ENCODE peak calls at places on chromosomes 11 and 22, in four cellular contexts. F is GM12878, Y is K562, A is HL-60. P is an unnamed sample.

GRCh38 chr11:66228521-66228920 is 39.9 kb upstream of the RAB1B start:
- DNase-seq in F (no peak), Y (no peak), A (no peak), P (no peak)

GRCh38 chr11:46890665-46891064 is 27.7 kb downstream of the LRP4 start:
- DNase-seq in F (no peak), Y (no peak), A (no peak), P (no peak)

GRCh38 chr11:16863382-16863781 is 124.9 kb downstream of the C11orf58 start:
- DNase-seq in F (no peak), Y (no peak), A (no peak), P (no peak)

GRCh38 chr22:22245935-22246525 is 1.4 kb downstream of the VPREB1 start:
- DNase-seq in F (no peak), Y (no peak), A (no peak), P (no peak)

GRCh38 chr22:20226760-20227350 is 41.3 kb downstream of the RTN4R start:
- DNase-seq in F (no peak), Y (no peak), A (no peak), P (no peak)

GRCh38 chr11:96714689-96715088 is 324.9 kb downstream of the JRKL start:
- DNase-seq in F (no peak), Y (no peak), A (no peak), P (no peak)

GRCh38 chr11:59207988-59208432 is 4.7 kb downstream of the MPEG1 start:
- DNase-seq in F (peak; percentile 89), Y (peak; percentile 42), A (no peak), P (no peak)

GRCh38 chr11:77793972-77794371 is 26.6 kb downstream of the RSF1 start:
- DNase-seq in F (no peak), Y (no peak), A (no peak), P (no peak)

GRCh38 chr22:47380692-47381091 is 618.2 kb downstream of the TBC1D22A start:
- DNase-seq in F (no peak), Y (no peak), A (no peak), P (no peak)

GRCh38 chr11:128786507-128786906 is 80.6 kb downstream of the KCNJ1 start:
- DNase-seq in F (no peak), Y (no peak), A (no peak), P (no peak)

GRCh38 chr11:35040221-35040942 is 98.6 kb upstream of the CD44 start:
- DNase-seq in F (peak; percentile 84), Y (no peak), A (peak; percentile 50), P (no peak)

GRCh38 chr11:33478111-33478573 is 221.0 kb downstream of the HIPK3 start:
- DNase-seq in F (peak; percentile 12), Y (no peak), A (no peak), P (no peak)

GRCh38 chr11:62391642-62392425 is 27.0 kb upstream of the SCGB1A1 start:
- DNase-seq in F (no peak), Y (peak; percentile 13), A (no peak), P (no peak)

GRCh38 chr22:48883211-48883960 is 944.3 kb downstream of the BRD1 start:
- DNase-seq in F (no peak), Y (no peak), A (no peak), P (no peak)

GRCh38 chr11:26297179-26297970 is 34.6 kb upstream of the ANO3 start:
- DNase-seq in F (no peak), Y (peak; percentile 8), A (peak; percentile 54), P (no peak)

GRCh38 chr22:37486224-37486845 is at the start of gene MFNG:
- DNase-seq in F (peak; percentile 26), Y (peak; percentile 86), A (peak; percentile 79), P (peak; percentile 97)

GRCh38 chr11:74896311-74896710 is 52.6 kb downstream of the XRRA1 start:
- DNase-seq in F (no peak), Y (no peak), A (no peak), P (no peak)

GRCh38 chr22:41752011-41752975 is 48.2 kb upstream of the CCDC134 start:
- DNase-seq in F (peak; percentile 66), Y (no peak), A (no peak), P (no peak)

GRCh38 chr11:115317428-115318185 is 186.6 kb downstream of the CADM1 start:
- DNase-seq in F (no peak), Y (no peak), A (no peak), P (no peak)

GRCh38 chr22:30191049-30191701 is 55.4 kb downstream of the LIF start:
- DNase-seq in F (no peak), Y (no peak), A (no peak), P (no peak)

GRCh38 chr11:123487157-123487744 is 57.2 kb downstream of the GRAMD1B start:
- DNase-seq in F (no peak), Y (no peak), A (no peak), P (no peak)

GRCh38 chr11:101715281-101715680 is 131.5 kb upstream of the TRPC6 start:
- DNase-seq in F (no peak), Y (no peak), A (no peak), P (no peak)

GRCh38 chr22:46280063-46280817 is 12.4 kb downstream of the TTC38 start:
- DNase-seq in F (no peak), Y (no peak), A (no peak), P (no peak)

GRCh38 chr11:68962527-68963250 is 18.1 kb downstream of the MRGPRD start:
- DNase-seq in F (no peak), Y (no peak), A (no peak), P (no peak)

GRCh38 chr11:3128356-3129180 is 36.5 kb downstream of the OSBPL5 start:
- DNase-seq in F (no peak), Y (no peak), A (no peak), P (no peak)

GRCh38 chr11:39327302-39327701 is 2132.2 kb downstream of the LRRC4C start:
- DNase-seq in F (no peak), Y (no peak), A (no peak), P (no peak)

GRCh38 chr22:38489561-38490133 is 16.5 kb downstream of the DDX17 start:
- DNase-seq in F (no peak), Y (no peak), A (no peak), P (no peak)

GRCh38 chr11:47861762-47862161 is 13.6 kb upstream of the NUP160 start:
- DNase-seq in F (no peak), Y (no peak), A (no peak), P (no peak)

GRCh38 chr22:44595841-44596341 is 97.9 kb upstream of the RTL6 start:
- DNase-seq in F (no peak), Y (no peak), A (no peak), P (no peak)

GRCh38 chr22:19060356-19061009 is 61.7 kb downstream of the DGCR2 start:
- DNase-seq in F (no peak), Y (no peak), A (no peak), P (no peak)

GRCh38 chr22:32411388-32411787 is 659 bp downstream of the RTCB start:
- DNase-seq in F (no peak), Y (no peak), A (no peak), P (no peak)

GRCh38 chr11:67409781-67410368 is 5.6 kb upstream of the CARNS1 start:
- DNase-seq in F (no peak), Y (peak; percentile 31), A (no peak), P (no peak)

GRCh38 chr22:46391486-46392136 is 56.1 kb downstream of the TRMU start:
- DNase-seq in F (no peak), Y (no peak), A (no peak), P (no peak)

GRCh38 chr11:2690596-2691354 is 9.0 kb downstream of the KCNQ1OT1 start:
- DNase-seq in F (no peak), Y (no peak), A (no peak), P (no peak)

GRCh38 chr11:14308114-14308896 is 50.7 kb downstream of the RRAS2 start:
- DNase-seq in F (no peak), Y (peak; percentile 48), A (peak; percentile 0), P (no peak)

GRCh38 chr11:96303980-96304379 is 39.0 kb downstream of the MAML2 start:
- DNase-seq in F (no peak), Y (no peak), A (no peak), P (no peak)

GRCh38 chr11:119483881-119484371 is 61.0 kb upstream of the THY1 start:
- DNase-seq in F (no peak), Y (no peak), A (no peak), P (no peak)

GRCh38 chr11:128733440-128734115 is 39.7 kb downstream of the FLI1 start:
- DNase-seq in F (no peak), Y (no peak), A (no peak), P (no peak)

GRCh38 chr11:80388536-80388935 is 947.7 kb upstream of the TENM4 start:
- DNase-seq in F (no peak), Y (no peak), A (no peak), P (no peak)

GRCh38 chr11:96567667-96568066 is 177.9 kb downstream of the JRKL start:
- DNase-seq in F (no peak), Y (no peak), A (no peak), P (no peak)

GRCh38 chr22:31199187-31199586 is 12.9 kb upstream of the LIMK2 start:
- DNase-seq in F (no peak), Y (no peak), A (no peak), P (no peak)
- TF ChIP-seq SPI1 in F (no peak), Y (no peak), A (no peak), P (no peak)

GRCh38 chr11:134229131-134229790 is 4.8 kb downstream of the VPS26B start:
- DNase-seq in F (no peak), Y (no peak), A (no peak), P (no peak)
- TF ChIP-seq SPI1 in F (no peak), Y (no peak), A (no peak), P (no peak)

DNA sequence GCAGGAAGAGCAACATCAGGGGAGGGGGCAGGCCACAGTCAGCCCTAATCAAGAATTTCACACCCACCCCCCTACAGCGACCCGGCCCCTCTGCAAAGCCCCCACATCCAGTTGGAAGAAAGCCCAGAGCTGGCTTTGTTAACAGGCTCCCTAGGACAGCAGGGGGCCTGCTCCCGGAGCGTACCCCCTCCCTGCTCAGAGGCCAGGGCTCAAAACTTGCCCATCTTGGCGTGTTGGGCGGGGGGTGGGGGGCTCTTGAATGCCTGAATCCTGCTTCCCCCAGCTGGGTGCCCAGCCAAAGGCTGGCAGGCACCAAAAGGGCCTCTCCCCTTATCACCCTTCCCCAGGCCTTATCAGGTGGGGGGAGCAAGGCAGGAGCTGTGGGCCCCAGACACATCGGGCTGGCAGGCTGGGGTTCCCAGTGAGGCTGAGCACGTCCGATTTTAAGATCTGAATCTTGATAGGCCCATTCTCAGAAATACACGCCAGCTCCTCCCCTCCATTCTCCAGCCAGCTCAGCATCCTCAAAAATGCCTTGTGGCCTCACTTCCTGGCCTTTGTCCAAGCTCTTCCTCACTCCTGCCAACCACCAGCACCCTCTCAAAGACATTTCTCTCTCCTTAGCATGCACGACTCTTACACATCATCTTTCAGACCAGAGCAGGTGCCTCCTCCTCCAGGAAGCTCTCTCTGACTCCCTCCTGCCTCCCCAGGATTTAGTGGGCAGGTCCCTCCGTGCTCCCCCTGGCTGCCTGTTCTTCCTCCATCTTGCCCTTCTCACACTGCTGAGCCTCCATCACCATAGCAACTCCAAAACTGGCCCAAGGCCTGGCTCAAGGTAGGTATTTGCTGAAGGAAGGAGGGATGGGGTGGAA is 384.8 kb downstream of the MN1 start:
- DNase-seq in F (no peak), Y (no peak), A (no peak), P (no peak)
- TF ChIP-seq SPI1 in F (no peak), Y (no peak), A (no peak), P (no peak)

GRCh38 chr11:57885298-57886035 is 123.9 kb downstream of the CTNND1 start:
- DNase-seq in F (no peak), Y (no peak), A (no peak), P (no peak)
- TF ChIP-seq SPI1 in F (no peak), Y (no peak), A (no peak), P (no peak)

P was measured in GM12891.